ENCODE peak calls at places on chromosomes 16 and 17, in nine cellular contexts. Q is NCI-H1105; Y is stimulated activated CD8-positive, alpha-beta memory T cell treated with anti-CD3 and anti-CD28 coated beads, Interleukin-15, amount 100 ng/mL, for 24 hours; S is BE2C; C is GM03348; P is NCI-H1092 treated with DMSO at 0.1 percent for 48 hours; U is small intestine; N is left ventricle myocardium inferior; D is iris pigment epithelial cell. I is an unnamed sample.

GRCh38 chr16:66741131-66741900 is 10.1 kb downstream of the DYNC1LI2 start:
- DNase-seq in Q (no peak), Y (no peak), S (peak), C (peak), P (no peak), U (peak), N (peak), D (peak), I (peak)

GRCh38 chr16:265711-266110 is 10.0 kb downstream of the RGS11 start:
- DNase-seq in Q (no peak), Y (no peak), S (no peak), C (no peak), P (no peak), U (peak), N (no peak), D (no peak), I (no peak)

GRCh38 chr16:8807189-8807588 is 9.6 kb downstream of the PMM2 start:
- DNase-seq in Q (no peak), Y (no peak), S (no peak), C (no peak), P (no peak), U (no peak), N (no peak), D (no peak), I (no peak)

GRCh38 chr17:80829166-80829813 is 162.4 kb upstream of the CHMP6 start:
- DNase-seq in Q (no peak), Y (no peak), S (no peak), C (no peak), P (no peak), U (no peak), N (no peak), D (no peak), I (no peak)

GRCh38 chr16:75621170-75621477 is 2.0 kb downstream of the ADAT1 start:
- DNase-seq in Q (no peak), Y (no peak), S (no peak), C (peak), P (peak), U (peak), N (no peak), D (peak), I (peak)

GRCh38 chr17:34987232-34987631 is 6.9 kb downstream of the LIG3 start:
- DNase-seq in Q (no peak), Y (no peak), S (no peak), C (no peak), P (no peak), U (no peak), N (no peak), D (no peak), I (no peak)

GRCh38 chr16:24876231-24876630 is 30.5 kb downstream of the SLC5A11 start:
- DNase-seq in Q (no peak), Y (no peak), S (no peak), C (no peak), P (no peak), U (peak), N (no peak), D (no peak), I (no peak)

GRCh38 chr17:16936536-16937310 is 35.2 kb downstream of the TNFRSF13B start:
- DNase-seq in Q (no peak), Y (no peak), S (no peak), C (no peak), P (no peak), U (no peak), N (peak), D (no peak), I (no peak)

GRCh38 chr16:4660454-4661007 is 32.8 kb upstream of the NUDT16L1 start:
- DNase-seq in Q (no peak), Y (peak), S (peak), C (no peak), P (peak), U (peak), N (peak), D (peak), I (peak)

GRCh38 chr17:42535400-42536047 is 517 bp upstream of the NAGLU start:
- DNase-seq in Q (no peak), Y (no peak), S (no peak), C (no peak), P (no peak), U (no peak), N (no peak), D (no peak), I (no peak)

GRCh38 chr17:50918071-50918932 is 52.1 kb upstream of the TOB1 start:
- DNase-seq in Q (no peak), Y (no peak), S (no peak), C (no peak), P (no peak), U (no peak), N (no peak), D (no peak), I (no peak)

GRCh38 chr16:83200005-83200779 is 573.4 kb downstream of the CDH13 start:
- DNase-seq in Q (no peak), Y (no peak), S (no peak), C (no peak), P (peak), U (no peak), N (no peak), D (peak), I (peak)

GRCh38 chr16:19284207-19284606 is 1.3 kb upstream of the CLEC19A start:
- DNase-seq in Q (peak), Y (no peak), S (no peak), C (no peak), P (peak), U (peak), N (no peak), D (peak), I (no peak)

GRCh38 chr17:74424658-74425057 is 7.2 kb upstream of the GPRC5C start:
- DNase-seq in Q (no peak), Y (no peak), S (no peak), C (no peak), P (no peak), U (no peak), N (peak), D (no peak), I (no peak)

GRCh38 chr17:36590082-36590481 is 1.6 kb upstream of the DHRS11 start:
- DNase-seq in Q (no peak), Y (no peak), S (no peak), C (no peak), P (no peak), U (peak), N (no peak), D (peak), I (peak)

GRCh38 chr16:49854227-49855203 is 1.4 kb downstream of the ZNF423 start:
- DNase-seq in Q (no peak), Y (no peak), S (peak), C (no peak), P (no peak), U (peak), N (peak), D (no peak), I (no peak)

GRCh38 chr17:11485802-11486421 is 112.4 kb upstream of the DNAH9 start:
- DNase-seq in Q (no peak), Y (no peak), S (no peak), C (no peak), P (no peak), U (no peak), N (no peak), D (no peak), I (no peak)

GRCh38 chr17:83199500-83200201 is 120.2 kb downstream of the METRNL start:
- DNase-seq in Q (no peak), Y (no peak), S (peak), C (peak), P (no peak), U (peak), N (peak), D (no peak), I (no peak)

GRCh38 chr16:30567991-30568638 is 3.4 kb downstream of the ZNF688 start:
- DNase-seq in Q (no peak), Y (no peak), S (no peak), C (no peak), P (no peak), U (no peak), N (no peak), D (peak), I (peak)

GRCh38 chr17:2994441-2994840 is 69.0 kb downstream of the OR1D5 start:
- DNase-seq in Q (no peak), Y (no peak), S (no peak), C (no peak), P (no peak), U (no peak), N (no peak), D (no peak), I (no peak)

GRCh38 chr17:73645050-73645871 is 1.0 kb upstream of the SDK2 start:
- DNase-seq in Q (peak), Y (no peak), S (peak), C (peak), P (peak), U (no peak), N (peak), D (peak), I (peak)

GRCh38 chr16:15983898-15984297 is 34.5 kb downstream of the ABCC1 start:
- DNase-seq in Q (no peak), Y (no peak), S (no peak), C (no peak), P (no peak), U (no peak), N (peak), D (peak), I (peak)

GRCh38 chr17:58969156-58969555 is 137.5 kb downstream of the TRIM37 start:
- DNase-seq in Q (peak), Y (no peak), S (peak), C (no peak), P (peak), U (no peak), N (no peak), D (no peak), I (no peak)

GRCh38 chr16:58020628-58021521 is 4.7 kb upstream of the MMP15 start:
- DNase-seq in Q (no peak), Y (no peak), S (peak), C (peak), P (peak), U (peak), N (peak), D (peak), I (peak)

I was measured in choroid plexus epithelial cell.